ENCODE peak calls at places on chromosomes 4 and X, in ten cellular contexts. One of them, this sample, is unnamed.
A peak's percentile ranks its signal among the peaks of the same experiment; 100 is the strongest.

GRCh38 chr4:17347445-17347844 is 164.4 kb downstream of the QDPR start:
- DNase-seq in GM12865: peak; percentile 38
- DNase-seq in NCI-H187: no peak
- DNase-seq in SHP77: no peak
- DNase-seq in HEK293T: peak; percentile 47
- DNase-seq in activated naive CD4-positive, alpha-beta T cell treated with anti-CD3 and anti-CD28 coated beads, Interleukin-2, amount 10 ng/mL, durations not matched to agents 7 days and 5 days: peak; percentile 54
- DNase-seq in stimulated activated CD4-positive, alpha-beta T cell treated with anti-CD3 and anti-CD28 coated beads, TNF-alpha, amount 100 ng/mL, for 1 hour: no peak
- DNase-seq in tibial artery: no peak
- DNase-seq in NCI-H1105 treated with DMSO at 0.1 percent for 48 hours: no peak
- DNase-seq in astrocyte of the cerebellum: peak; percentile 11
- DNase-seq in this sample: peak; percentile 5

GRCh38 chr4:115234405-115235093 is 121.1 kb upstream of the NDST4 start:
- DNase-seq in GM12865: peak; percentile 58
- DNase-seq in HEK293T: peak; percentile 10
- DNase-seq in SHP77: peak; percentile 35
- DNase-seq in NCI-H1105 treated with DMSO at 0.1 percent for 48 hours: no peak
- DNase-seq in astrocyte of the cerebellum: no peak
- DNase-seq in tibial artery: no peak
- DNase-seq in stimulated activated CD4-positive, alpha-beta T cell treated with anti-CD3 and anti-CD28 coated beads, TNF-alpha, amount 100 ng/mL, for 1 hour: no peak
- DNase-seq in activated naive CD4-positive, alpha-beta T cell treated with anti-CD3 and anti-CD28 coated beads, Interleukin-2, amount 10 ng/mL, durations not matched to agents 7 days and 5 days: no peak
- DNase-seq in NCI-H187: no peak
- DNase-seq in this sample: peak; percentile 47

GRCh38 chrX:153866302-153867019 is 19.5 kb downstream of the L1CAM start:
- DNase-seq in NCI-H187: no peak
- DNase-seq in GM12865: no peak
- DNase-seq in stimulated activated CD4-positive, alpha-beta T cell treated with anti-CD3 and anti-CD28 coated beads, TNF-alpha, amount 100 ng/mL, for 1 hour: no peak
- DNase-seq in astrocyte of the cerebellum: no peak
- DNase-seq in SHP77: no peak
- DNase-seq in activated naive CD4-positive, alpha-beta T cell treated with anti-CD3 and anti-CD28 coated beads, Interleukin-2, amount 10 ng/mL, durations not matched to agents 7 days and 5 days: no peak
- DNase-seq in tibial artery: no peak
- DNase-seq in HEK293T: no peak
- DNase-seq in NCI-H1105 treated with DMSO at 0.1 percent for 48 hours: no peak
- DNase-seq in this sample: no peak

GRCh38 chrX:7147431-7147977 is at the start of gene STS:
- DNase-seq in GM12865: peak; percentile 55
- DNase-seq in tibial artery: peak; percentile 71
- DNase-seq in activated naive CD4-positive, alpha-beta T cell treated with anti-CD3 and anti-CD28 coated beads, Interleukin-2, amount 10 ng/mL, durations not matched to agents 7 days and 5 days: peak; percentile 49
- DNase-seq in SHP77: peak; percentile 15
- DNase-seq in NCI-H1105 treated with DMSO at 0.1 percent for 48 hours: peak; percentile 23
- DNase-seq in NCI-H187: peak; percentile 35
- DNase-seq in HEK293T: no peak
- DNase-seq in stimulated activated CD4-positive, alpha-beta T cell treated with anti-CD3 and anti-CD28 coated beads, TNF-alpha, amount 100 ng/mL, for 1 hour: peak; percentile 9
- DNase-seq in astrocyte of the cerebellum: no peak
- DNase-seq in this sample: peak; percentile 62

GRCh38 chr4:165715989-165716388 is 157.0 kb upstream of the TLL1 start:
- DNase-seq in SHP77: no peak
- DNase-seq in astrocyte of the cerebellum: no peak
- DNase-seq in activated naive CD4-positive, alpha-beta T cell treated with anti-CD3 and anti-CD28 coated beads, Interleukin-2, amount 10 ng/mL, durations not matched to agents 7 days and 5 days: no peak
- DNase-seq in HEK293T: no peak
- DNase-seq in stimulated activated CD4-positive, alpha-beta T cell treated with anti-CD3 and anti-CD28 coated beads, TNF-alpha, amount 100 ng/mL, for 1 hour: no peak
- DNase-seq in NCI-H187: no peak
- DNase-seq in tibial artery: no peak
- DNase-seq in GM12865: no peak
- DNase-seq in NCI-H1105 treated with DMSO at 0.1 percent for 48 hours: no peak
- DNase-seq in this sample: no peak

GRCh38 chr4:162981823-162982222 is 184.9 kb downstream of the NAF1 start:
- DNase-seq in activated naive CD4-positive, alpha-beta T cell treated with anti-CD3 and anti-CD28 coated beads, Interleukin-2, amount 10 ng/mL, durations not matched to agents 7 days and 5 days: no peak
- DNase-seq in tibial artery: no peak
- DNase-seq in astrocyte of the cerebellum: no peak
- DNase-seq in SHP77: no peak
- DNase-seq in NCI-H187: no peak
- DNase-seq in stimulated activated CD4-positive, alpha-beta T cell treated with anti-CD3 and anti-CD28 coated beads, TNF-alpha, amount 100 ng/mL, for 1 hour: no peak
- DNase-seq in GM12865: no peak
- DNase-seq in NCI-H1105 treated with DMSO at 0.1 percent for 48 hours: no peak
- DNase-seq in HEK293T: no peak
- DNase-seq in this sample: no peak

GRCh38 chr4:157045507-157046127 is 30.3 kb upstream of the GLRB start:
- DNase-seq in stimulated activated CD4-positive, alpha-beta T cell treated with anti-CD3 and anti-CD28 coated beads, TNF-alpha, amount 100 ng/mL, for 1 hour: no peak
- DNase-seq in HEK293T: peak; percentile 68
- DNase-seq in NCI-H187: no peak
- DNase-seq in NCI-H1105 treated with DMSO at 0.1 percent for 48 hours: peak; percentile 21
- DNase-seq in astrocyte of the cerebellum: peak; percentile 62
- DNase-seq in activated naive CD4-positive, alpha-beta T cell treated with anti-CD3 and anti-CD28 coated beads, Interleukin-2, amount 10 ng/mL, durations not matched to agents 7 days and 5 days: no peak
- DNase-seq in tibial artery: no peak
- DNase-seq in GM12865: peak; percentile 20
- DNase-seq in SHP77: peak; percentile 20
- DNase-seq in this sample: peak; percentile 41

GRCh38 chr4:153593166-153593565 is 90.9 kb upstream of the TLR2 start:
- DNase-seq in stimulated activated CD4-positive, alpha-beta T cell treated with anti-CD3 and anti-CD28 coated beads, TNF-alpha, amount 100 ng/mL, for 1 hour: no peak
- DNase-seq in astrocyte of the cerebellum: no peak
- DNase-seq in GM12865: no peak
- DNase-seq in SHP77: no peak
- DNase-seq in tibial artery: no peak
- DNase-seq in HEK293T: no peak
- DNase-seq in activated naive CD4-positive, alpha-beta T cell treated with anti-CD3 and anti-CD28 coated beads, Interleukin-2, amount 10 ng/mL, durations not matched to agents 7 days and 5 days: no peak
- DNase-seq in NCI-H187: no peak
- DNase-seq in NCI-H1105 treated with DMSO at 0.1 percent for 48 hours: no peak
- DNase-seq in this sample: no peak

GRCh38 chr4:59689149-59689548 is 1511.0 kb upstream of the ADGRL3 start:
- DNase-seq in NCI-H1105 treated with DMSO at 0.1 percent for 48 hours: peak; percentile 2
- DNase-seq in astrocyte of the cerebellum: no peak
- DNase-seq in stimulated activated CD4-positive, alpha-beta T cell treated with anti-CD3 and anti-CD28 coated beads, TNF-alpha, amount 100 ng/mL, for 1 hour: no peak
- DNase-seq in NCI-H187: no peak
- DNase-seq in SHP77: peak; percentile 59
- DNase-seq in tibial artery: no peak
- DNase-seq in HEK293T: no peak
- DNase-seq in activated naive CD4-positive, alpha-beta T cell treated with anti-CD3 and anti-CD28 coated beads, Interleukin-2, amount 10 ng/mL, durations not matched to agents 7 days and 5 days: no peak
- DNase-seq in GM12865: no peak
- DNase-seq in this sample: no peak

GRCh38 chr4:112800001-112800400 is 163.1 kb downstream of the LARP7 start:
- DNase-seq in tibial artery: no peak
- DNase-seq in HEK293T: no peak
- DNase-seq in activated naive CD4-positive, alpha-beta T cell treated with anti-CD3 and anti-CD28 coated beads, Interleukin-2, amount 10 ng/mL, durations not matched to agents 7 days and 5 days: no peak
- DNase-seq in GM12865: no peak
- DNase-seq in stimulated activated CD4-positive, alpha-beta T cell treated with anti-CD3 and anti-CD28 coated beads, TNF-alpha, amount 100 ng/mL, for 1 hour: no peak
- DNase-seq in astrocyte of the cerebellum: no peak
- DNase-seq in SHP77: no peak
- DNase-seq in NCI-H1105 treated with DMSO at 0.1 percent for 48 hours: no peak
- DNase-seq in NCI-H187: no peak
- DNase-seq in this sample: no peak

GRCh38 chrX:151621422-151621821 is 57.9 kb downstream of the PASD1 start:
- DNase-seq in SHP77: no peak
- DNase-seq in GM12865: no peak
- DNase-seq in stimulated activated CD4-positive, alpha-beta T cell treated with anti-CD3 and anti-CD28 coated beads, TNF-alpha, amount 100 ng/mL, for 1 hour: no peak
- DNase-seq in activated naive CD4-positive, alpha-beta T cell treated with anti-CD3 and anti-CD28 coated beads, Interleukin-2, amount 10 ng/mL, durations not matched to agents 7 days and 5 days: no peak
- DNase-seq in HEK293T: no peak
- DNase-seq in NCI-H187: no peak
- DNase-seq in astrocyte of the cerebellum: no peak
- DNase-seq in tibial artery: no peak
- DNase-seq in NCI-H1105 treated with DMSO at 0.1 percent for 48 hours: no peak
- DNase-seq in this sample: no peak

GRCh38 chr4:81621490-81621889 is 149.8 kb upstream of the RASGEF1B start:
- DNase-seq in activated naive CD4-positive, alpha-beta T cell treated with anti-CD3 and anti-CD28 coated beads, Interleukin-2, amount 10 ng/mL, durations not matched to agents 7 days and 5 days: no peak
- DNase-seq in HEK293T: no peak
- DNase-seq in GM12865: no peak
- DNase-seq in astrocyte of the cerebellum: no peak
- DNase-seq in stimulated activated CD4-positive, alpha-beta T cell treated with anti-CD3 and anti-CD28 coated beads, TNF-alpha, amount 100 ng/mL, for 1 hour: no peak
- DNase-seq in NCI-H1105 treated with DMSO at 0.1 percent for 48 hours: peak; percentile 1
- DNase-seq in SHP77: no peak
- DNase-seq in NCI-H187: no peak
- DNase-seq in tibial artery: no peak
- DNase-seq in this sample: no peak

GRCh38 chr4:2512396-2513135 is 23.9 kb upstream of the FAM193A start:
- DNase-seq in tibial artery: no peak
- DNase-seq in astrocyte of the cerebellum: no peak
- DNase-seq in HEK293T: no peak
- DNase-seq in stimulated activated CD4-positive, alpha-beta T cell treated with anti-CD3 and anti-CD28 coated beads, TNF-alpha, amount 100 ng/mL, for 1 hour: no peak
- DNase-seq in activated naive CD4-positive, alpha-beta T cell treated with anti-CD3 and anti-CD28 coated beads, Interleukin-2, amount 10 ng/mL, durations not matched to agents 7 days and 5 days: no peak
- DNase-seq in SHP77: no peak
- DNase-seq in NCI-H1105 treated with DMSO at 0.1 percent for 48 hours: no peak
- DNase-seq in NCI-H187: no peak
- DNase-seq in GM12865: no peak
- DNase-seq in this sample: no peak

This sample was measured in NCI-H146.